ENCODE peak calls at places on chromosomes 13 and 19, in four cellular contexts. One of them, this sample, is unnamed.

GRCh38 chr19:3387645-3388589 is 21.5 kb downstream of the NFIC start:
- DNase-seq in lower leg skin: peak
- DNase-seq in bronchial epithelial cell: peak
- DNase-seq in osteoblast: peak
- DNase-seq in this sample: peak

GRCh38 chr13:27954406-27954851 is 14.7 kb downstream of the CDX2 start:
- DNase-seq in osteoblast: peak
- DNase-seq in lower leg skin: no peak
- DNase-seq in bronchial epithelial cell: no peak
- DNase-seq in this sample: peak

GRCh38 chr13:64274481-64275217 is 2859.0 kb upstream of the PCDH20 start:
- DNase-seq in lower leg skin: no peak
- DNase-seq in bronchial epithelial cell: peak
- DNase-seq in osteoblast: no peak
- DNase-seq in this sample: peak

GRCh38 chr13:67278230-67278629 is 48.1 kb upstream of the PCDH9 start:
- DNase-seq in bronchial epithelial cell: no peak
- DNase-seq in osteoblast: no peak
- DNase-seq in lower leg skin: no peak
- DNase-seq in this sample: no peak

GRCh38 chr13:41455725-41456419 is 1.5 kb upstream of the RGCC start:
- DNase-seq in osteoblast: no peak
- DNase-seq in bronchial epithelial cell: no peak
- DNase-seq in lower leg skin: no peak
- DNase-seq in this sample: no peak

GRCh38 chr19:42313096-42313839 is at the start of gene TMEM145:
- DNase-seq in osteoblast: peak
- DNase-seq in lower leg skin: no peak
- DNase-seq in bronchial epithelial cell: no peak
- DNase-seq in this sample: peak

GRCh38 chr19:55304279-55304978 is 20.6 kb downstream of the BRSK1 start:
- DNase-seq in osteoblast: peak
- DNase-seq in lower leg skin: no peak
- DNase-seq in bronchial epithelial cell: peak
- DNase-seq in this sample: peak

GRCh38 chr13:40406405-40407138 is 259.9 kb downstream of the FOXO1 start:
- DNase-seq in bronchial epithelial cell: peak
- DNase-seq in osteoblast: peak
- DNase-seq in lower leg skin: no peak
- DNase-seq in this sample: peak

GRCh38 chr13:42327725-42328124 is 55.8 kb downstream of the AKAP11 start:
- DNase-seq in lower leg skin: no peak
- DNase-seq in bronchial epithelial cell: no peak
- DNase-seq in osteoblast: no peak
- DNase-seq in this sample: no peak

GRCh38 chr13:51707468-51707867 is 96.5 kb downstream of the DHRS12 start:
- DNase-seq in osteoblast: no peak
- DNase-seq in lower leg skin: no peak
- DNase-seq in bronchial epithelial cell: no peak
- DNase-seq in this sample: no peak

GRCh38 chr19:39677931-39678889 is 22.5 kb downstream of the LGALS16 start:
- DNase-seq in bronchial epithelial cell: peak
- DNase-seq in osteoblast: no peak
- DNase-seq in lower leg skin: no peak
- DNase-seq in this sample: no peak

GRCh38 chr13:112061367-112062046 is 5.4 kb upstream of the SOX1 start:
- DNase-seq in bronchial epithelial cell: no peak
- DNase-seq in osteoblast: peak
- DNase-seq in lower leg skin: peak
- DNase-seq in this sample: no peak

GRCh38 chr13:23949200-23949599 is 51.9 kb upstream of the C1QTNF9B start:
- DNase-seq in lower leg skin: no peak
- DNase-seq in bronchial epithelial cell: no peak
- DNase-seq in osteoblast: peak
- DNase-seq in this sample: no peak

GRCh38 chr19:19157808-19158207 is 12.3 kb downstream of the MEF2B start:
- DNase-seq in osteoblast: no peak
- DNase-seq in lower leg skin: no peak
- DNase-seq in bronchial epithelial cell: no peak
- DNase-seq in this sample: no peak

GRCh38 chr19:40742477-40742876 is 7.8 kb downstream of the ACTMAP start:
- DNase-seq in lower leg skin: peak
- DNase-seq in osteoblast: no peak
- DNase-seq in bronchial epithelial cell: no peak
- DNase-seq in this sample: no peak

GRCh38 chr19:40747536-40747935 is 2.7 kb downstream of the ACTMAP start:
- DNase-seq in bronchial epithelial cell: no peak
- DNase-seq in lower leg skin: no peak
- DNase-seq in osteoblast: no peak
- DNase-seq in this sample: no peak

GRCh38 chr19:40743926-40744325 is 6.4 kb downstream of the ACTMAP start:
- DNase-seq in lower leg skin: peak
- DNase-seq in bronchial epithelial cell: no peak
- DNase-seq in osteoblast: peak
- DNase-seq in this sample: no peak

GRCh38 chr19:40744554-40745401 is 5.5 kb downstream of the ACTMAP start:
- DNase-seq in bronchial epithelial cell: no peak
- DNase-seq in osteoblast: no peak
- DNase-seq in lower leg skin: peak
- DNase-seq in this sample: no peak

DNA sequence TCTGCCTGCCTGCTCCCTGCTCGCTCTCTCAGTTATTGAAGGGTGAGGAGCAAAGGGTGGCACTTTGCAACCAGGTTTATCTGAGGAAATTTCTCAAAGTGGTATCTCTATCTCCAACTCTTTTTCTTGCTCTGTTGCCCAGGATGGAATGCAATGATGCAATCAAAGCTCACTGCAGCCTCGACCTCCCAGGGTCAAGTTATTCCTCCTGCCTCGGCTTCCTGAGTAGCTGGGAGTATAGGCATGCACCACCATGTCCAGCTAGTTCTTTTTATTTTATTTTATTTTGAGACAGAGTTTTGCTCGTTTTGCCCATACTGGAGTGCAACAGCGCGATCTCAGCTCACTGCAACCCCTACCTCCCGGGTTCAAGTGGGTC is 4.9 kb downstream of the ACTMAP start:
- DNase-seq in lower leg skin: no peak
- DNase-seq in bronchial epithelial cell: no peak
- DNase-seq in osteoblast: peak
- DNase-seq in this sample: no peak
- H3K4me3 ChIP-seq in lower leg skin: no peak
- H3K4me3 ChIP-seq in bronchial epithelial cell: no peak
- H3K4me3 ChIP-seq in osteoblast: no peak
- H3K4me3 ChIP-seq in this sample: no peak

DNA sequence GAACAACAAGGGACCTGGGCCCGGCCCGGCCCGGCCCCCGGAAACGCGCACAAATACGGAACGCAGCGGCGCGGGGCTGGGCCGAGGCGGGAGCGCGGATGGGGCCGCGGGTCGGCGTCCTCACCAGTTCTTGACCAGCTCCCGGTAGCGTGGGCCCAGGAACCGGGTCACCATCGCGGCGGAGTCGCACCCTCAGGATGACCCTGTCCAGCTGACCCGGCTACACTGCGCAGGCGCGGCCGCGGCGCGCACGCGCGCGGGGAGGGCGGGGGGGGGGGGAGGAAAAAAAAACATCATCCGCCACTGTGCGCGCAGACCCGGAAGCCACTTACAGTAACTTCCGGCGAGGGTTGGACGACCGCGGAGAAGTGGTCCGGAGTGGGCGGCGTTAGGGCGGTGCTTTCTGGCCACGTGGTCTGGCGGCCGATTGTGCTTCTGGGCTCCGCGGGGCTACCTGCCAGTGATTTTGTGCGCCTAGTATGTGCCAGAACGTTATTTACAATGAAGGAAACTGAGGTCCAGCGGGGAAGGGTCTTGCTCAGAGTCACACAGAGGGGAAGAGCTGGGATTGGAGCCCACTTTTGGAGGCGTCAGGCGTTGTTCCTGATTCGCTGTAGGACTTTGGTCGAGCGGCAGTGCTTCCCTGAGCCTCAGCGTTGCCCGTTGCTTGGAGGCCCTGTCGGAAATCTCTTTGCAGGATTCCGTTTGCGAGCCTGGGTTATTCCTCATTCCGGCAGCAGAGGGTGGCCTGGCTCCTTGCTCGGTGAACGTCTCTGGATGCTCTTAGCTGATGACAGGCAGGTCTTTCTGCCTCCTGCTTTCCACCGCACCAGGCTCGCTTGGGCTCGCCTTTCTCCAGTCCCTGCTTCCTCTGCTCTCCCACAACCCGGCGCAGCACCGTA is at the start of gene UQCR11:
- DNase-seq in osteoblast: peak
- DNase-seq in lower leg skin: peak
- DNase-seq in bronchial epithelial cell: peak
- DNase-seq in this sample: peak
- TF ChIP-seq CTCF in osteoblast: peak
- TF ChIP-seq CTCF in lower leg skin: peak
- TF ChIP-seq CTCF in bronchial epithelial cell: peak
- TF ChIP-seq CTCF in this sample: peak

GRCh38 chr19:49014123-49014869 is 2.6 kb downstream of the LHB start:
- DNase-seq in lower leg skin: no peak
- DNase-seq in bronchial epithelial cell: no peak
- DNase-seq in osteoblast: peak
- DNase-seq in this sample: peak
- H3K4me3 ChIP-seq in lower leg skin: no peak
- H3K4me3 ChIP-seq in bronchial epithelial cell: no peak
- H3K4me3 ChIP-seq in osteoblast: no peak
- H3K4me3 ChIP-seq in this sample: no peak

DNA sequence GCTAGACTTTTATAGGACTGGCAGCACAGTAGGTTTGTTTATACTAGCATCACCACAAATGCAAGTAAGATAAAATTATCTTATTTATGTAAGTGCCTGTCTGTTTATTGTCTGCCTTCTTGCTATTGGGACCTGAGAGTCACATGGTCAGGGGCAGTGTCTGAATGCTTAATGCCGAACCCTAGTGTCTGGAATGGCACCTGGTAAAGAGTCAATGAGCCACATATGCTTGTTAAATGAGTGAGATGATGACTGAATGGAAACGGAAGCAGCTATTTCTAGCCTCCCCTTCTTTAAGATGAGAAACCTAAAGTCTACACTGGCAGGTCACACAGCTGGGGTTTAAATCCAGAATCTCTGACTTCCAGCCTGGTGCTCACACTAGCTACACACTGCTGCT is 92.2 kb downstream of the STOML3 start:
- DNase-seq in osteoblast: no peak
- DNase-seq in lower leg skin: no peak
- DNase-seq in bronchial epithelial cell: no peak
- DNase-seq in this sample: no peak
- TF ChIP-seq CTCF in osteoblast: no peak
- TF ChIP-seq CTCF in lower leg skin: no peak
- TF ChIP-seq CTCF in bronchial epithelial cell: no peak
- TF ChIP-seq CTCF in this sample: no peak

GRCh38 chr19:57747472-57747807 is 825 bp downstream of the ZNF776 start:
- DNase-seq in osteoblast: no peak
- DNase-seq in lower leg skin: no peak
- DNase-seq in bronchial epithelial cell: no peak
- DNase-seq in this sample: no peak
- H3K4me3 ChIP-seq in osteoblast: peak
- H3K4me3 ChIP-seq in lower leg skin: peak
- H3K4me3 ChIP-seq in bronchial epithelial cell: peak
- H3K4me3 ChIP-seq in this sample: peak

GRCh38 chr13:93227906-93228801 is 1.5 kb downstream of the GPC6 start:
- DNase-seq in lower leg skin: peak
- DNase-seq in bronchial epithelial cell: peak
- DNase-seq in osteoblast: peak
- DNase-seq in this sample: peak
- TF ChIP-seq CTCF in lower leg skin: no peak
- TF ChIP-seq CTCF in bronchial epithelial cell: peak
- TF ChIP-seq CTCF in osteoblast: peak
- TF ChIP-seq CTCF in this sample: peak

GRCh38 chr13:29428992-29429315 is 166.5 kb downstream of the SLC7A1 start:
- DNase-seq in osteoblast: no peak
- DNase-seq in lower leg skin: no peak
- DNase-seq in bronchial epithelial cell: no peak
- DNase-seq in this sample: no peak
- H3K4me3 ChIP-seq in osteoblast: peak
- H3K4me3 ChIP-seq in lower leg skin: no peak
- H3K4me3 ChIP-seq in bronchial epithelial cell: no peak
- H3K4me3 ChIP-seq in this sample: no peak